ENCODE peak calls at places on chromosome 9, in five cellular contexts. V is CD8-positive, alpha-beta memory T cell; C is NCI-H226; H is GM03348; N is AG09309. Y is an unnamed sample.
A peak's percentile ranks its signal among the peaks of the same experiment; 100 is the strongest.

GRCh38 chr9:97529363-97530076 is 28.1 kb downstream of the TMOD1 start:
- DNase-seq in V (no peak), C (peak; percentile 3), H (no peak), N (no peak), Y (peak; percentile 77)

GRCh38 chr9:35102465-35102768 is 514 bp downstream of the STOML2 start:
- DNase-seq in V (no peak), C (no peak), H (peak; percentile 26), N (no peak), Y (peak; percentile 51)

GRCh38 chr9:77811832-77812231 is 163.7 kb upstream of the GNA14 start:
- DNase-seq in V (no peak), C (no peak), H (no peak), N (no peak), Y (no peak)

GRCh38 chr9:127455299-127455992 is 4.1 kb downstream of the LRSAM1 start:
- DNase-seq in V (no peak), C (peak; percentile 9), H (peak; percentile 33), N (no peak), Y (peak; percentile 17)

GRCh38 chr9:99807276-99807852 is 14.3 kb upstream of the NR4A3 start:
- DNase-seq in V (peak; percentile 61), C (peak; percentile 16), H (peak; percentile 73), N (no peak), Y (peak; percentile 77)

GRCh38 chr9:20740929-20741582 is 57.0 kb downstream of the FOCAD start:
- DNase-seq in V (no peak), C (no peak), H (no peak), N (no peak), Y (no peak)

GRCh38 chr9:113548221-113549041 is 84.9 kb downstream of the RGS3 start:
- DNase-seq in V (no peak), C (peak; percentile 40), H (peak; percentile 42), N (no peak), Y (no peak)

GRCh38 chr9:31412081-31412480 is 972.4 kb upstream of the ACO1 start:
- DNase-seq in V (no peak), C (no peak), H (no peak), N (no peak), Y (no peak)

GRCh38 chr9:114696814-114697544 is 15.0 kb upstream of the TEX48 start:
- DNase-seq in V (no peak), C (no peak), H (peak; percentile 42), N (no peak), Y (peak; percentile 82)

GRCh38 chr9:133976888-133977287 is 15.2 kb downstream of the VAV2 start:
- DNase-seq in V (no peak), C (no peak), H (no peak), N (no peak), Y (no peak)

GRCh38 chr9:5626727-5627634 is 1.9 kb upstream of the RIC1 start:
- DNase-seq in V (no peak), C (no peak), H (peak; percentile 64), N (peak; percentile 60), Y (peak; percentile 44)

Y was measured in ELR.